ENCODE peak calls at places on chromosomes 3 and 15, in seven cellular contexts. T is NCI-H510A treated with DMSO at 0.1 percent for 48 hours; Q is activated gamma-delta T cell treated with Interleukin-2 at 50 U/mL for 16 hours; F is psoas muscle; K is activated CD8-positive, alpha-beta memory T cell treated with anti-CD3 and anti-CD28 coated beads, Interleukin-2, amount 10 ng/mL, durations not matched to agents 7 days and 5 days; I is RWPE2; S is astrocyte of the spinal cord. O is an unnamed sample.

GRCh38 chr3:60798456-60798855 is 452.8 kb downstream of the FHIT start:
- DNase-seq in K (no peak), T (no peak), F (no peak), I (no peak), Q (no peak), S (no peak), O (no peak)

GRCh38 chr3:31466016-31466415 is 66.7 kb upstream of the STT3B start:
- DNase-seq in S (peak), F (no peak), K (no peak), Q (no peak), I (no peak), T (no peak), O (no peak)

GRCh38 chr3:53726654-53727053 is 119.6 kb downstream of the CHDH start:
- DNase-seq in S (no peak), F (no peak), T (no peak), Q (no peak), I (no peak), K (no peak), O (no peak)

GRCh38 chr3:168024537-168024941 is 71.2 kb downstream of the GOLIM4 start:
- DNase-seq in Q (no peak), T (peak), S (peak), F (no peak), K (peak), I (no peak), O (no peak)

GRCh38 chr3:53842436-53843194 is 3.6 kb downstream of the CHDH start:
- DNase-seq in F (no peak), I (no peak), S (peak), T (peak), K (no peak), Q (no peak), O (no peak)

GRCh38 chr3:56001537-56001936 is 466.7 kb downstream of the ERC2 start:
- DNase-seq in F (no peak), K (no peak), T (no peak), I (no peak), Q (no peak), S (no peak), O (no peak)

GRCh38 chr3:47228088-47228487 is 54.5 kb downstream of the KIF9 start:
- DNase-seq in I (peak), T (no peak), S (no peak), F (no peak), K (no peak), Q (no peak), O (no peak)

GRCh38 chr15:97849183-97849582 is 111.3 kb upstream of the ARRDC4 start:
- DNase-seq in T (no peak), S (no peak), K (no peak), I (no peak), F (no peak), Q (no peak), O (no peak)

GRCh38 chr15:63474810-63475316 is 29.5 kb upstream of the USP3 start:
- DNase-seq in F (no peak), S (peak), I (no peak), K (no peak), T (peak), Q (no peak), O (no peak)

GRCh38 chr3:124741027-124741426 is 10.8 kb downstream of the UMPS start:
- DNase-seq in S (peak), Q (no peak), T (no peak), K (no peak), F (no peak), I (no peak), O (no peak)

GRCh38 chr3:14256046-14256445 is 77.4 kb downstream of the LSM3 start:
- DNase-seq in K (no peak), S (no peak), T (no peak), Q (no peak), F (no peak), I (no peak), O (no peak)

GRCh38 chr3:9955067-9955502 is 2.9 kb upstream of the PRRT3 start:
- DNase-seq in F (no peak), Q (no peak), S (no peak), K (no peak), I (no peak), T (peak), O (no peak)

GRCh38 chr15:71798641-71799040 is 11.7 kb upstream of the NR2E3 start:
- DNase-seq in K (no peak), T (no peak), S (no peak), F (no peak), I (no peak), Q (no peak), O (no peak)

GRCh38 chr15:61764981-61765380 is 295.3 kb downstream of the VPS13C start:
- DNase-seq in Q (no peak), I (no peak), S (no peak), T (no peak), F (no peak), K (no peak), O (no peak)

GRCh38 chr3:45604596-45604995 is 10.0 kb downstream of the LIMD1 start:
- DNase-seq in F (no peak), S (no peak), T (no peak), I (no peak), K (no peak), Q (no peak), O (no peak)

GRCh38 chr3:193805448-193805847 is 212.4 kb downstream of the OPA1 start:
- DNase-seq in S (peak), T (peak), F (peak), Q (no peak), K (no peak), I (peak), O (no peak)

GRCh38 chr3:186705882-186706780 is 11.0 kb upstream of the KNG1 start:
- DNase-seq in Q (peak), T (no peak), F (no peak), S (no peak), I (no peak), K (peak), O (no peak)

GRCh38 chr15:66472176-66472999 is 25.2 kb downstream of the SNAPC5 start:
- DNase-seq in K (peak), Q (peak), T (no peak), I (peak), F (no peak), S (peak), O (no peak)

GRCh38 chr15:76324066-76324465 is 12.5 kb upstream of the ISL2 start:
- DNase-seq in S (no peak), Q (no peak), I (no peak), K (no peak), F (no peak), T (no peak), O (no peak)

GRCh38 chr15:60122691-60123090 is 118.6 kb downstream of the FOXB1 start:
- DNase-seq in I (no peak), T (no peak), S (no peak), Q (no peak), F (no peak), K (no peak), O (no peak)

GRCh38 chr15:51121118-51121517 is 26.4 kb upstream of the TNFAIP8L3 start:
- DNase-seq in K (no peak), F (no peak), S (peak), I (peak), Q (no peak), T (no peak), O (no peak)

GRCh38 chr3:32484437-32484836 is 18.2 kb downstream of the CMTM6 start:
- DNase-seq in S (no peak), Q (no peak), K (no peak), T (no peak), F (no peak), I (no peak), O (no peak)

GRCh38 chr3:194730369-194730768 is 44.7 kb downstream of the FAM43A start:
- DNase-seq in K (no peak), F (no peak), S (no peak), T (peak), I (no peak), Q (no peak), O (no peak)

GRCh38 chr3:123859177-123859576 is 25.0 kb downstream of the MYLK start:
- DNase-seq in S (no peak), T (no peak), F (no peak), K (no peak), I (no peak), Q (no peak), O (no peak)

GRCh38 chr3:89964347-89964746 is 856.9 kb downstream of the EPHA3 start:
- DNase-seq in I (no peak), S (peak), K (no peak), T (no peak), F (no peak), Q (no peak), O (no peak)

GRCh38 chr15:92151741-92152140 is 241.9 kb upstream of the ST8SIA2 start:
- DNase-seq in T (no peak), K (no peak), I (no peak), S (no peak), Q (no peak), F (no peak), O (no peak)

GRCh38 chr3:115831864-115832263 is 208.6 kb downstream of the GAP43 start:
- DNase-seq in Q (no peak), T (no peak), K (no peak), I (no peak), F (no peak), S (no peak), O (no peak)

GRCh38 chr3:177062052-177062732 is 135.1 kb downstream of the TBL1XR1 start:
- DNase-seq in I (no peak), F (no peak), Q (no peak), S (no peak), T (no peak), K (no peak), O (no peak)